ENCODE peak calls at places on chromosome 19, in nine cellular contexts. H, N, L, D, Z, G, P, T and C are unnamed samples. For H3K36me3 and H3K27me3, the result is how much of the 10 kb centered on the place peaks cover.

GRCh38 chr19:6216996-6217751 is 62.6 kb downstream of the MLLT1 start:
- DNase-seq in H (peak), G (peak), T (no peak), P (peak), N (no peak), L (no peak), Z (no peak), D (no peak), C (no peak)

GRCh38 chr19:11019824-11020223 is 59.0 kb downstream of the SMARCA4 start:
- DNase-seq in Z (no peak), G (no peak), T (no peak), L (no peak), D (no peak), H (peak), N (no peak), P (peak), C (no peak)

GRCh38 chr19:7705387-7706187 is 3.7 kb upstream of the FCER2 start:
- DNase-seq in P (no peak), L (no peak), N (peak), Z (no peak), D (peak), T (no peak), G (no peak), H (peak), C (peak)

GRCh38 chr19:39327990-39328705 is 7.5 kb upstream of the LRFN1 start:
- DNase-seq in Z (peak), L (peak), T (peak), G (peak), D (peak), P (peak), H (peak), N (peak), C (peak)

GRCh38 chr19:17255150-17255621 is 9.4 kb downstream of the USHBP1 start:
- DNase-seq in P (no peak), G (peak), D (no peak), T (peak), Z (peak), N (no peak), H (no peak), L (no peak), C (no peak)

GRCh38 chr19:54464624-54465266 is 1.2 kb upstream of the LENG9 start:
- DNase-seq in N (peak), T (peak), D (peak), H (peak), G (peak), L (no peak), P (peak), Z (peak), C (peak)

GRCh38 chr19:39918183-39918651 is 16.2 kb downstream of the FCGBP start:
- DNase-seq in Z (no peak), T (peak), N (no peak), D (no peak), G (no peak), L (no peak), P (no peak), H (no peak), C (no peak)

GRCh38 chr19:11781295-11782057 is 14.7 kb downstream of the ZNF441 start:
- DNase-seq in T (no peak), Z (no peak), G (no peak), L (no peak), P (no peak), D (no peak), H (no peak), N (no peak), C (no peak)

GRCh38 chr19:12946092-12946845 is 607 bp downstream of the RAD23A start:
- DNase-seq in D (peak), H (peak), G (peak), N (peak), P (peak), T (peak), Z (peak), L (no peak), C (peak)

GRCh38 chr19:3897936-3898335 is 17.5 kb downstream of the ATCAY start:
- DNase-seq in G (no peak), N (peak), P (no peak), T (no peak), Z (no peak), H (no peak), D (no peak), L (no peak), C (no peak)

GRCh38 chr19:43774103-43774939 is 6.5 kb downstream of the KCNN4 start:
- DNase-seq in D (peak), T (peak), H (peak), N (no peak), Z (no peak), G (peak), L (no peak), P (peak), C (no peak)

GRCh38 chr19:52659013-52659412 is 20.9 kb upstream of the ZNF83 start:
- DNase-seq in L (no peak), D (no peak), G (no peak), N (no peak), T (no peak), Z (no peak), H (no peak), P (no peak), C (no peak)

GRCh38 chr19:9065457-9066014 is 21.3 kb upstream of the OR1M1 start:
- DNase-seq in G (no peak), T (peak), N (no peak), L (no peak), H (no peak), Z (no peak), D (no peak), P (no peak), C (no peak)

GRCh38 chr19:10045371-10045770 is 32.1 kb downstream of the RDH8 start:
- DNase-seq in L (no peak), T (no peak), P (no peak), Z (peak), G (no peak), D (no peak), N (no peak), H (no peak), C (no peak)

GRCh38 chr19:12983561-12984142 is 11.6 kb upstream of the NFIX start:
- DNase-seq in L (peak), N (peak), T (peak), P (peak), G (peak), H (peak), D (peak), Z (no peak), C (peak)

GRCh38 chr19:16133818-16134217 is 9.7 kb upstream of the HSH2D start:
- DNase-seq in P (no peak), T (no peak), L (no peak), H (no peak), D (no peak), N (no peak), G (no peak), Z (no peak), C (no peak)

GRCh38 chr19:55451522-55452380 is 8.7 kb upstream of the SHISA7 start:
- DNase-seq in L (no peak), D (no peak), P (no peak), N (no peak), H (no peak), G (no peak), Z (no peak), T (peak), C (no peak)

GRCh38 chr19:9644472-9644871 is 23.4 kb upstream of the ZNF561 start:
- DNase-seq in L (no peak), N (no peak), H (no peak), P (no peak), D (no peak), Z (peak), T (no peak), G (no peak), C (no peak)

GRCh38 chr19:43300876-43301765 is 31.8 kb upstream of the PSG9 start:
- DNase-seq in P (no peak), N (no peak), G (no peak), L (no peak), D (no peak), H (no peak), Z (peak), T (no peak), C (no peak)

GRCh38 chr19:7355151-7355845 is 6.6 kb downstream of the ARHGEF18 start:
- DNase-seq in N (no peak), H (no peak), D (no peak), T (no peak), L (no peak), G (peak), P (no peak), Z (no peak), C (no peak)

GRCh38 chr19:15456871-15457700 is 7.3 kb downstream of the RASAL3 start:
- DNase-seq in G (peak), Z (no peak), P (no peak), N (peak), H (no peak), D (no peak), L (no peak), T (peak), C (no peak)

GRCh38 chr19:40229926-40230417 is 3.5 kb upstream of the CCNP start:
- DNase-seq in P (no peak), N (no peak), D (no peak), Z (no peak), G (no peak), H (no peak), L (no peak), T (no peak), C (no peak)

GRCh38 chr19:47699360-47699917 is 13.8 kb upstream of the EHD2 start:
- DNase-seq in L (no peak), P (peak), N (peak), D (peak), Z (no peak), T (peak), G (peak), H (no peak), C (peak)

GRCh38 chr19:47523473-47523872 is 8.6 kb upstream of the NAPA start:
- DNase-seq in Z (no peak), D (no peak), G (no peak), N (no peak), T (no peak), P (no peak), L (no peak), H (no peak), C (no peak)

GRCh38 chr19:58439576-58440554 is at the start of gene ZNF132:
- DNase-seq in H (peak), N (peak), P (peak), Z (peak), G (peak), T (peak), D (peak), L (no peak), C (peak)

GRCh38 chr19:22532388-22533310 is 101.5 kb upstream of the ZNF492 start:
- DNase-seq in G (no peak), P (peak), T (no peak), Z (no peak), D (no peak), H (peak), N (peak), L (no peak), C (no peak)

GRCh38 chr19:53112286-53112685 is 9.1 kb upstream of the ZNF160 start:
- DNase-seq in L (no peak), N (no peak), D (no peak), Z (no peak), T (no peak), G (no peak), P (no peak), H (no peak), C (no peak)

GRCh38 chr19:48962029-48962848 is 2.9 kb upstream of the FTL start:
- DNase-seq in T (peak), G (peak), L (no peak), N (peak), H (peak), P (peak), D (peak), Z (peak), C (peak)

GRCh38 chr19:7470540-7471305 is 18.1 kb downstream of the PEX11G start:
- DNase-seq in P (no peak), D (no peak), L (no peak), Z (no peak), H (no peak), N (no peak), G (no peak), T (no peak), C (no peak)

GRCh38 chr19:39407644-39408391 is 1.2 kb downstream of the ZFP36 start:
- DNase-seq in T (peak), G (peak), D (peak), Z (peak), N (peak), L (peak), P (peak), H (peak), C (peak)

GRCh38 chr19:8208119-8208709 is 956 bp upstream of the CERS4 start:
- DNase-seq in N (no peak), Z (peak), D (peak), L (no peak), H (peak), G (peak), P (no peak), T (peak), C (no peak)

GRCh38 chr19:38989066-38989605 is 13.6 kb upstream of the FBXO17 start:
- DNase-seq in L (no peak), H (no peak), N (no peak), G (peak), D (no peak), T (peak), P (no peak), Z (peak), C (no peak)

GRCh38 chr19:3673506-3674439 is 26.5 kb downstream of the PIP5K1C start:
- DNase-seq in N (no peak), Z (no peak), T (peak), H (no peak), D (no peak), P (no peak), L (no peak), G (no peak), C (no peak)

GRCh38 chr19:12611361-12611699 is 610 bp downstream of the ZNF791 start:
- DNase-seq in N (peak), T (peak), G (peak), P (peak), D (peak), L (no peak), H (peak), Z (peak), C (no peak)

GRCh38 chr19:43624933-43625332 is 5.5 kb upstream of the ZNF428 start:
- DNase-seq in G (no peak), D (peak), Z (no peak), T (peak), P (peak), H (peak), N (peak), L (no peak), C (peak)

GRCh38 chr19:13881692-13882418 is 4.9 kb downstream of the NANOS3 start:
- DNase-seq in G (no peak), H (peak), D (no peak), N (peak), T (no peak), Z (no peak), P (peak), L (no peak), C (peak)

GRCh38 chr19:54460230-54461005 is 3.2 kb downstream of the LENG9 start:
- DNase-seq in H (no peak), P (no peak), N (no peak), Z (no peak), L (no peak), D (no peak), G (no peak), T (peak), C (no peak)

GRCh38 chr19:10654610-10655456 is 687 bp downstream of the ILF3 start:
- DNase-seq in L (no peak), G (peak), T (peak), N (peak), H (peak), D (peak), Z (no peak), P (peak), C (peak)

GRCh38 chr19:12884926-12885748 is 1.9 kb downstream of the KLF1 start:
- DNase-seq in Z (peak), H (peak), N (peak), D (peak), P (peak), T (peak), G (peak), L (no peak), C (peak)

GRCh38 chr19:35341565-35342225 is 6.0 kb upstream of the FFAR1 start:
- DNase-seq in T (no peak), N (no peak), Z (no peak), D (no peak), G (no peak), H (no peak), P (peak), L (no peak), C (no peak)
- H3K36me3 ChIP-seq in T (under half), N (under half), Z (under half), D (under half), G (under half), H (under half), P (under half), L (under half), C (half or more)

GRCh38 chr19:1497578-1498235 is 6.7 kb downstream of the REEP6 start:
- DNase-seq in L (no peak), P (no peak), N (no peak), D (no peak), T (no peak), G (no peak), H (no peak), Z (no peak), C (no peak)
- H3K27me3 ChIP-seq in L (under half), P (under half), N (under half), D (half or more), T (under half), G (under half), H (under half), Z (under half), C (under half)

GRCh38 chr19:1671716-1672037 is 19.3 kb upstream of the TCF3 start:
- DNase-seq in T (no peak), N (no peak), Z (no peak), G (no peak), L (no peak), D (no peak), H (no peak), P (no peak), C (peak)

GRCh38 chr19:1674293-1674679 is 21.9 kb upstream of the TCF3 start:
- DNase-seq in N (no peak), Z (no peak), P (no peak), G (no peak), D (no peak), L (no peak), T (no peak), H (no peak), C (no peak)

GRCh38 chr19:1673645-1674292 is 21.4 kb upstream of the TCF3 start:
- DNase-seq in T (no peak), D (no peak), Z (no peak), G (no peak), N (no peak), P (no peak), L (no peak), H (no peak), C (no peak)

GRCh38 chr19:1672769-1673644 is 20.6 kb upstream of the TCF3 start:
- DNase-seq in T (no peak), L (no peak), G (no peak), N (no peak), D (no peak), H (no peak), P (no peak), Z (no peak), C (no peak)

DNA sequence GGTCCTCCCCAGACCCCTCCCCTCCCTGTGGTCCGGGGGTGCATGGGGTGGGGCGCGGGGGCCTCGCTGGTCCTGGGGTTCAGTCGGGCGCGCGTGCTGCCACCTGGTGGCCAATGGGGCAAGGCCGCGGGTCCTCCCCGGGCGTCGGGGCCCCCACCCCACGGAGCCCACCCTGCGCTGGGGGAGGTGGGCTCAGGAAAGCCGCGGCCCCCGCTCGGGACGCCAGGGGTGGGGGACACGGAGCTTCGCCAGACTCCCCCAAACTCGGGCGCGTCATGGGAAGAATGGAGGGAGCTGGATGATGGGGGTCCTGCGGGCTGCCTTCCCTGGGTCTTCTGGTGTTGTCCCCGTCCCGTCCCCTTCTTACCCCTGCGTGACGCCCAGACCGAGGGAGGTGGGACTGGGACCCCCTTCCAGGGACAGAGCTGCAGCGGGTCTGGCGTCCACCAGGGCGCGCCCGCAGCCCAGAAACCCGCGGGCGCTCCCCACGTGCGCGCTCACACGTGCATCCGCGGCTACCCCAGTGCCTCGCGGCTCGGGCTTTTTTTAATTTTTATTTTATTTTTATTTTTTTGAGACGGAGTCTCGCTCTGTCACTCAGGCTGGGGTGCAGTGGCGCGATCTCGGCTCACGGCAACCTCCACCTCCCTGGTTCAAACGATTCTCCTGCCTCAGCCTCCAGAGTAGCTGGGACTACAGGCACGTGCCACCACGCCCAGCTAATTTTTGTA is 19.8 kb upstream of the TCF3 start:
- DNase-seq in T (peak), Z (no peak), L (no peak), P (no peak), G (peak), D (no peak), N (peak), H (peak), C (peak)
- TF ChIP-seq CTCF in T (peak), Z (peak), L (peak), P (peak), G (peak), D (peak), N (peak), H (peak), C (peak)

GRCh38 chr19:45852145-45852750 is 10.7 kb downstream of the SYMPK start:
- DNase-seq in D (no peak), T (no peak), L (no peak), Z (peak), N (no peak), P (no peak), H (no peak), G (no peak), C (no peak)

GRCh38 chr19:45852941-45853340 is 10.0 kb downstream of the SYMPK start:
- DNase-seq in N (no peak), D (no peak), G (no peak), L (no peak), P (no peak), H (no peak), T (no peak), Z (peak), C (no peak)

GRCh38 chr19:45848922-45849321 is 14.0 kb downstream of the SYMPK start:
- DNase-seq in L (no peak), P (no peak), T (no peak), Z (peak), N (no peak), D (no peak), G (no peak), H (no peak), C (no peak)

GRCh38 chr19:45854167-45854778 is 8.7 kb downstream of the SYMPK start:
- DNase-seq in G (no peak), P (no peak), H (no peak), Z (peak), L (no peak), N (no peak), T (no peak), D (no peak), C (no peak)
- H3K36me3 ChIP-seq in G (under half), P (under half), H (half or more), Z (under half), L (under half), N (under half), T (half or more), D (half or more), C (under half)

GRCh38 chr19:29528946-29529645 is 3.3 kb downstream of the VSTM2B start:
- DNase-seq in P (peak), N (no peak), G (peak), Z (no peak), H (no peak), D (no peak), T (peak), L (no peak), C (no peak)
- H3K27me3 ChIP-seq in P (under half), N (half or more), G (half or more), Z (under half), H (half or more), D (half or more), T (half or more), L (under half), C (under half)

GRCh38 chr19:29672319-29672932 is 7.2 kb downstream of the PLEKHF1 start:
- DNase-seq in T (no peak), P (no peak), L (no peak), H (no peak), G (no peak), Z (no peak), D (no peak), N (peak), C (no peak)

GRCh38 chr19:29673451-29674371 is 8.4 kb downstream of the PLEKHF1 start:
- DNase-seq in P (no peak), D (no peak), G (no peak), N (peak), T (no peak), Z (no peak), L (no peak), H (no peak), C (no peak)

GRCh38 chr19:29672933-29673336 is 7.7 kb downstream of the PLEKHF1 start:
- DNase-seq in N (peak), T (no peak), D (peak), G (no peak), L (no peak), P (no peak), Z (no peak), H (no peak), C (peak)

GRCh38 chr19:29670255-29670654 is 5.0 kb downstream of the PLEKHF1 start:
- DNase-seq in L (no peak), H (no peak), T (no peak), P (no peak), D (no peak), Z (no peak), G (no peak), N (no peak), C (no peak)

GRCh38 chr19:29671393-29672076 is 6.3 kb downstream of the PLEKHF1 start:
- DNase-seq in P (no peak), N (peak), D (peak), G (peak), H (peak), L (no peak), T (peak), Z (peak), C (peak)
- TF ChIP-seq CTCF in P (no peak), N (peak), D (peak), G (no peak), H (peak), L (no peak), T (peak), Z (peak), C (peak)

DNA sequence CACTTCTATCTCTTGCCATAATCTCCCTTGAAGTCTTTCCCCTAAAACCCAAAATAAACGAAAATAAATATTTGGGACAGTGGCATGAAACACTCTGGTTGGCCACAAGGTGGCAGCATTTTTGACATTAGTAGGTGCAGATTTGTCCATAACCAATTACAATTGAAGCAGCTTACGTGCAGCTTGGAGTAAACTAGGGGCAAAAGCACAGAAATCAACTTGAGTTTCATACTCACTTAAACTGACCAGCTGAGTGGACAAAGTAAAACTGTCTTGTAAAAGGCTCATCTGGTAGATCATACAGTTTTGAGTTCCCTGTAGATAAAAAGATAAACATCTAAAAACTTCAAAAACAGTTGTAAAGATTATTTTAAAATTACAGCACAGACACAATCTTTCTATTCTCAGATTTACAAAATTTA is 18.8 kb downstream of the PDCD5 start:
- DNase-seq in T (peak), D (no peak), G (peak), Z (no peak), P (no peak), L (peak), H (no peak), N (peak), C (no peak)
- H3K36me3 ChIP-seq in T (half or more), D (half or more), G (under half), Z (under half), P (under half), L (under half), H (half or more), N (under half), C (under half)